ENCODE peak calls at places on chromosome 3, in eight cellular contexts. E, G, Z, W, U, O, S and A are unnamed samples.

GRCh38 chr3:169760479-169760878 is 4.4 kb downstream of the TERC start:
- DNase-seq in E (no peak), G (no peak), Z (no peak), W (no peak), U (no peak), O (no peak), S (peak), A (peak)

GRCh38 chr3:142577701-142578308 is 728 bp downstream of the ATR start:
- DNase-seq in E (no peak), G (no peak), Z (no peak), W (no peak), U (no peak), O (no peak), S (peak), A (peak)

GRCh38 chr3:54719914-54720313 is 207.9 kb downstream of the LRTM1 start:
- DNase-seq in E (no peak), G (no peak), Z (no peak), W (no peak), U (no peak), O (no peak), S (no peak), A (no peak)

GRCh38 chr3:176840604-176841287 is 356.5 kb downstream of the TBL1XR1 start:
- DNase-seq in E (no peak), G (no peak), Z (no peak), W (no peak), U (no peak), O (no peak), S (no peak), A (no peak)

GRCh38 chr3:37823189-37823588 is 38.5 kb upstream of the CTDSPL start:
- DNase-seq in E (no peak), G (no peak), Z (no peak), W (no peak), U (no peak), O (no peak), S (peak), A (no peak)

GRCh38 chr3:71708478-71709098 is 16.6 kb downstream of the EIF4E3 start:
- DNase-seq in E (no peak), G (no peak), Z (no peak), W (no peak), U (no peak), O (no peak), S (peak), A (no peak)

GRCh38 chr3:39502838-39503145 is 35.3 kb downstream of the MOBP start:
- DNase-seq in E (no peak), G (no peak), Z (no peak), W (no peak), U (no peak), O (no peak), S (peak), A (no peak)

GRCh38 chr3:43239755-43240154 is 46.6 kb upstream of the SNRK start:
- DNase-seq in E (no peak), G (no peak), Z (no peak), W (no peak), U (no peak), O (no peak), S (no peak), A (no peak)

GRCh38 chr3:45689787-45690145 is 570 bp downstream of the SACM1L start:
- DNase-seq in E (no peak), G (no peak), Z (no peak), W (no peak), U (no peak), O (no peak), S (no peak), A (no peak)